ENCODE peak calls at places on chromosomes 6 and 20, in five cellular contexts. One of them, this sample, is unnamed.

GRCh38 chr6:27891300-27891913 is 20.8 kb downstream of the OR2B2 start:
- DNase-seq in HepG2: no peak
- DNase-seq in heart left ventricle: no peak
- DNase-seq in bronchial epithelial cell: peak; percentile 31
- DNase-seq in tibial artery: no peak
- DNase-seq in this sample: no peak

GRCh38 chr20:54475334-54476287 is at the start of gene DOK5:
- DNase-seq in bronchial epithelial cell: no peak
- DNase-seq in heart left ventricle: peak; percentile 66
- DNase-seq in HepG2: no peak
- DNase-seq in tibial artery: no peak
- DNase-seq in this sample: no peak

GRCh38 chr20:56503911-56504310 is 20.6 kb upstream of the FAM209A start:
- DNase-seq in heart left ventricle: no peak
- DNase-seq in HepG2: no peak
- DNase-seq in bronchial epithelial cell: no peak
- DNase-seq in tibial artery: no peak
- DNase-seq in this sample: no peak

GRCh38 chr20:58649288-58650180 is 1.5 kb upstream of the STX16 start:
- DNase-seq in heart left ventricle: no peak
- DNase-seq in HepG2: no peak
- DNase-seq in tibial artery: no peak
- DNase-seq in bronchial epithelial cell: no peak
- DNase-seq in this sample: no peak

GRCh38 chr20:1718604-1719384 is 61.2 kb upstream of the SIRPG start:
- DNase-seq in heart left ventricle: no peak
- DNase-seq in bronchial epithelial cell: peak; percentile 98
- DNase-seq in tibial artery: no peak
- DNase-seq in HepG2: no peak
- DNase-seq in this sample: no peak

GRCh38 chr6:160029525-160029924 is 60.6 kb downstream of the IGF2R start:
- DNase-seq in bronchial epithelial cell: peak; percentile 50
- DNase-seq in tibial artery: no peak
- DNase-seq in heart left ventricle: no peak
- DNase-seq in HepG2: no peak
- DNase-seq in this sample: no peak

GRCh38 chr6:51778666-51779065 is 308.7 kb downstream of the PKHD1 start:
- DNase-seq in heart left ventricle: no peak
- DNase-seq in HepG2: no peak
- DNase-seq in bronchial epithelial cell: peak; percentile 12
- DNase-seq in tibial artery: no peak
- DNase-seq in this sample: peak; percentile 38

GRCh38 chr20:2919518-2920245 is 46.4 kb downstream of the PTPRA start:
- DNase-seq in bronchial epithelial cell: peak; percentile 7
- DNase-seq in tibial artery: no peak
- DNase-seq in HepG2: no peak
- DNase-seq in heart left ventricle: no peak
- DNase-seq in this sample: peak; percentile 35

GRCh38 chr6:52407467-52407866 is 12.7 kb upstream of the EFHC1 start:
- DNase-seq in HepG2: peak; percentile 68
- DNase-seq in heart left ventricle: no peak
- DNase-seq in tibial artery: no peak
- DNase-seq in bronchial epithelial cell: peak; percentile 57
- DNase-seq in this sample: no peak

GRCh38 chr20:53872561-53873248 is 197.7 kb downstream of the BCAS1 start:
- DNase-seq in heart left ventricle: no peak
- DNase-seq in tibial artery: no peak
- DNase-seq in HepG2: no peak
- DNase-seq in bronchial epithelial cell: no peak
- DNase-seq in this sample: no peak

GRCh38 chr20:49811825-49812462 is 684 bp upstream of the SLC9A8 start:
- DNase-seq in heart left ventricle: no peak
- DNase-seq in tibial artery: no peak
- DNase-seq in HepG2: no peak
- DNase-seq in bronchial epithelial cell: peak; percentile 32
- DNase-seq in this sample: no peak

GRCh38 chr6:32845381-32845884 is 1.6 kb upstream of the PSMB8 start:
- DNase-seq in heart left ventricle: peak; percentile 33
- DNase-seq in HepG2: no peak
- DNase-seq in tibial artery: no peak
- DNase-seq in bronchial epithelial cell: no peak
- DNase-seq in this sample: no peak

GRCh38 chr6:81735756-81736380 is 16.6 kb downstream of the TENT5A start:
- DNase-seq in bronchial epithelial cell: peak; percentile 66
- DNase-seq in HepG2: no peak
- DNase-seq in tibial artery: no peak
- DNase-seq in heart left ventricle: no peak
- DNase-seq in this sample: no peak

GRCh38 chr20:38472513-38473352 is at the start of gene RALGAPB:
- DNase-seq in HepG2: peak; percentile 100
- DNase-seq in tibial artery: peak; percentile 99
- DNase-seq in heart left ventricle: peak; percentile 99
- DNase-seq in bronchial epithelial cell: peak; percentile 99
- DNase-seq in this sample: peak; percentile 84

GRCh38 chr6:33426590-33427563 is 7.0 kb downstream of the SYNGAP1 start:
- DNase-seq in HepG2: no peak
- DNase-seq in tibial artery: peak; percentile 61
- DNase-seq in bronchial epithelial cell: no peak
- DNase-seq in heart left ventricle: no peak
- DNase-seq in this sample: no peak

GRCh38 chr20:44576297-44576696 is 6.1 kb upstream of the PKIG start:
- DNase-seq in HepG2: peak; percentile 21
- DNase-seq in heart left ventricle: no peak
- DNase-seq in tibial artery: no peak
- DNase-seq in bronchial epithelial cell: peak; percentile 23
- DNase-seq in this sample: no peak

DNA sequence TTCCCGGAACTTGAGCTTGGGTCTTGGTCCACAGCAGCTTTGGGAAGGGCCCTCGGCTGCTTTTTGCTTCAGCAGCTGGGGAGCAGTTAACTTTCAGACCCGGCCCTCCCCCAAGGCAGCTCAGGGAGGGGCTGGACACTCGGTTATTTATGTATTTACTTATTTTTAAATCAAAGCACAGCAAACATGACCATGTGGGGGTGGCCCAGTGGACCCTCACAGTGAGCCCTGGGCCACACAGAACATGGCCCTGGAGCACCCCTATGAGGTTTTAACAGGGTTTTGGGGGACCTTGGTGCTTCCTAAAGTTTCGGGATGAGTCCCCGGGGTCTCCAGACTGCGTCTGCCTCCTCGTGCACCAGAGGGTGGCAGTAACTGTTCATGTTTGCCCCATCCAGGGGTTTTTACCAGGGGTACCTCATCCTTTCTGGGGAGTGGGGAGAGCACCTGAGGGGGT is 26.6 kb upstream of the NPBWR2 start:
- DNase-seq in HepG2: no peak
- DNase-seq in bronchial epithelial cell: no peak
- DNase-seq in heart left ventricle: no peak
- DNase-seq in tibial artery: peak; percentile 38
- DNase-seq in this sample: no peak
- TF ChIP-seq CTCF in HepG2: peak; percentile 68
- TF ChIP-seq CTCF in bronchial epithelial cell: no peak
- TF ChIP-seq CTCF in heart left ventricle: no peak
- TF ChIP-seq CTCF in tibial artery: no peak
- TF ChIP-seq CTCF in this sample: peak; percentile 50

GRCh38 chr6:135075018-135075417 is 20.4 kb upstream of the HBS1L start:
- DNase-seq in HepG2: no peak
- DNase-seq in heart left ventricle: no peak
- DNase-seq in tibial artery: no peak
- DNase-seq in bronchial epithelial cell: no peak
- DNase-seq in this sample: no peak

GRCh38 chr6:135073757-135074393 is 19.3 kb upstream of the HBS1L start:
- DNase-seq in HepG2: no peak
- DNase-seq in tibial artery: no peak
- DNase-seq in bronchial epithelial cell: peak; percentile 15
- DNase-seq in heart left ventricle: no peak
- DNase-seq in this sample: no peak

GRCh38 chr6:135072753-135073152 is 18.1 kb upstream of the HBS1L start:
- DNase-seq in bronchial epithelial cell: no peak
- DNase-seq in heart left ventricle: no peak
- DNase-seq in HepG2: no peak
- DNase-seq in tibial artery: no peak
- DNase-seq in this sample: no peak

GRCh38 chr6:135067891-135068290 is 13.3 kb upstream of the HBS1L start:
- DNase-seq in HepG2: no peak
- DNase-seq in bronchial epithelial cell: no peak
- DNase-seq in tibial artery: no peak
- DNase-seq in heart left ventricle: no peak
- DNase-seq in this sample: no peak

DNA sequence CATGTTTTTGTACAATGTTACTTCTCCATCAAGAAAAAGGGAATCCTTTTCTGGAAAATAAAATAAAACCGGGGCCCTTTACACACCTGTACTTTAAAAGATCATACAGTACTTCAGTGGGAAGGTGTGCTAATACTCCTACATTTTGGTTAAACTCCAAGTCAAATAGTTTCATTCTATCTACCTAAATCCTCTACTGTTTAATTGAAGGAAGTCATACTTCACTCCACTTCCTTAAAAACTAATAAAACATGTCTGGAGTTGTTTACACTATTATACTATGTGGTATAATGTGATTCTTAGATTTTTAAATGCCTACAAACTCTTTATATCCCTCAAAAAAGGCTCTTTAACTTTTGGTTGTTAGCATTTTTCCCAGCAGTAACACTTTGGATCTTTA is 18.6 kb upstream of the HBS1L start:
- DNase-seq in bronchial epithelial cell: no peak
- DNase-seq in tibial artery: no peak
- DNase-seq in HepG2: no peak
- DNase-seq in heart left ventricle: no peak
- DNase-seq in this sample: no peak
- TF ChIP-seq CTCF in bronchial epithelial cell: no peak
- TF ChIP-seq CTCF in tibial artery: no peak
- TF ChIP-seq CTCF in HepG2: no peak
- TF ChIP-seq CTCF in heart left ventricle: no peak
- TF ChIP-seq CTCF in this sample: no peak

GRCh38 chr6:124963416-124964083 is 1.3 kb downstream of the RNF217 start:
- DNase-seq in tibial artery: no peak
- DNase-seq in bronchial epithelial cell: peak; percentile 83
- DNase-seq in heart left ventricle: no peak
- DNase-seq in HepG2: no peak
- DNase-seq in this sample: peak; percentile 47

GRCh38 chr6:124961784-124962611 is at the start of gene RNF217:
- DNase-seq in bronchial epithelial cell: peak; percentile 49
- DNase-seq in tibial artery: peak; percentile 89
- DNase-seq in HepG2: no peak
- DNase-seq in heart left ventricle: peak; percentile 74
- DNase-seq in this sample: no peak

GRCh38 chr6:124961468-124961783 is 811 bp upstream of the RNF217 start:
- DNase-seq in heart left ventricle: no peak
- DNase-seq in tibial artery: no peak
- DNase-seq in bronchial epithelial cell: no peak
- DNase-seq in HepG2: no peak
- DNase-seq in this sample: no peak

GRCh38 chr6:124964084-124964763 is 2.0 kb downstream of the RNF217 start:
- DNase-seq in HepG2: peak; percentile 80
- DNase-seq in tibial artery: no peak
- DNase-seq in bronchial epithelial cell: peak; percentile 22
- DNase-seq in heart left ventricle: no peak
- DNase-seq in this sample: peak; percentile 70

GRCh38 chr6:124962617-124963415 is 579 bp downstream of the RNF217 start:
- DNase-seq in bronchial epithelial cell: no peak
- DNase-seq in heart left ventricle: peak; percentile 52
- DNase-seq in tibial artery: peak; percentile 78
- DNase-seq in HepG2: no peak
- DNase-seq in this sample: no peak
- TF ChIP-seq CTCF in bronchial epithelial cell: no peak
- TF ChIP-seq CTCF in heart left ventricle: peak; percentile 42
- TF ChIP-seq CTCF in tibial artery: no peak
- TF ChIP-seq CTCF in HepG2: peak; percentile 20
- TF ChIP-seq CTCF in this sample: peak; percentile 30

DNA sequence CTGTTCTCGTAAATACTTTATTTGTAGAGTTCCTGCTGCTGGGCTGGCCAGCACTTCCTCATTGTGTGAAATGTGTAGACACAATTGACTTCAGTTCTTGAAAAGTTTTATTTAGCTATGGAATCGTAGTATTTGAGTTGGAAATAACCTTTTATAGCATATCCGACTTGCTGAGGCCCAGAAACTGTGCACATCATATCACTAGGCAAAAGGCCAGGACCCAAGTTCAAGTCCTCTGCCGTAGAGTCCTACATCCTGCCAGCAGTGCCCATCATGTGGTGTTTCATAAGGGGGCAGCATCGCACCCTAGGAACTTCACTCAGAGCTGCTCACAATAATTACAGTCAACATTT is 207.7 kb upstream of the SNX9 start:
- DNase-seq in HepG2: no peak
- DNase-seq in bronchial epithelial cell: no peak
- DNase-seq in heart left ventricle: no peak
- DNase-seq in tibial artery: peak; percentile 24
- DNase-seq in this sample: no peak
- TF ChIP-seq CTCF in HepG2: peak; percentile 57
- TF ChIP-seq CTCF in bronchial epithelial cell: no peak
- TF ChIP-seq CTCF in heart left ventricle: peak; percentile 10
- TF ChIP-seq CTCF in tibial artery: no peak
- TF ChIP-seq CTCF in this sample: peak; percentile 26

GRCh38 chr6:19771753-19772336 is 65.3 kb upstream of the ID4 start:
- DNase-seq in HepG2: no peak
- DNase-seq in bronchial epithelial cell: peak; percentile 37
- DNase-seq in heart left ventricle: no peak
- DNase-seq in tibial artery: no peak
- DNase-seq in this sample: no peak

DNA sequence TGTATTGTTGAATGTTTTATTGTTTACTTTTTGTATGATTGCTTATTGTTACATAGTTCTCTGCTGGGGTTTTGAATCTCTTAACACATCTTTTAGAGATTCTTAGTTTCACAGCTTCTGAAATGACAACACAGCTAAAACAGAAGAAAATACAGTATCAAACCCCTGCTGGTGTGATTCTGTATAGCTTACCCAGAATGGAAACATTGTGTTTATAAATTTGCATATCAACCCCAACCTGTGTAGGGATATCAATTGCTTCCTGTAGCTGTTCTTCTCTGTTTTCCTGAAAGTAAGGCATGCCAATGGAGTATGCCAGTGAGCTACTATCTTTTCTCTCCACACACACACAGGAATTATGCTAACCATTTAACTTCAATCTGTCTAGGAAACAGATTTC is 64.3 kb upstream of the ID4 start:
- DNase-seq in bronchial epithelial cell: no peak
- DNase-seq in HepG2: no peak
- DNase-seq in heart left ventricle: no peak
- DNase-seq in tibial artery: no peak
- DNase-seq in this sample: no peak
- TF ChIP-seq CTCF in bronchial epithelial cell: no peak
- TF ChIP-seq CTCF in HepG2: no peak
- TF ChIP-seq CTCF in heart left ventricle: no peak
- TF ChIP-seq CTCF in tibial artery: no peak
- TF ChIP-seq CTCF in this sample: no peak

This sample was measured in epithelial cell of proximal tubule.